ENCODE peak calls at places on chromosomes 12 and 14, in ten cellular contexts. One of them, this sample, is unnamed.

GRCh38 chr14:68938515-68939423 is 40.3 kb downstream of the ACTN1 start:
- DNase-seq in IMR-90: peak
- DNase-seq in GM10248: no peak
- DNase-seq in fibroblast of the aortic adventitia: no peak
- DNase-seq in AG09319: no peak
- DNase-seq in mammary epithelial cell: no peak
- DNase-seq in body of pancreas: peak
- DNase-seq in tibial nerve: no peak
- DNase-seq in cardiac muscle cell: peak
- DNase-seq in lower leg skin: no peak
- DNase-seq in this sample: peak

GRCh38 chr14:97692084-97692483 is 894.9 kb downstream of the VRK1 start:
- DNase-seq in IMR-90: no peak
- DNase-seq in GM10248: no peak
- DNase-seq in fibroblast of the aortic adventitia: no peak
- DNase-seq in AG09319: no peak
- DNase-seq in mammary epithelial cell: no peak
- DNase-seq in body of pancreas: no peak
- DNase-seq in tibial nerve: no peak
- DNase-seq in cardiac muscle cell: no peak
- DNase-seq in lower leg skin: no peak
- DNase-seq in this sample: no peak

GRCh38 chr12:32270818-32271710 is 128.3 kb upstream of the FGD4 start:
- DNase-seq in IMR-90: peak
- DNase-seq in GM10248: no peak
- DNase-seq in fibroblast of the aortic adventitia: peak
- DNase-seq in AG09319: no peak
- DNase-seq in mammary epithelial cell: no peak
- DNase-seq in body of pancreas: no peak
- DNase-seq in tibial nerve: no peak
- DNase-seq in cardiac muscle cell: peak
- DNase-seq in lower leg skin: no peak
- DNase-seq in this sample: peak

GRCh38 chr14:79199217-79199616 is 1012.1 kb downstream of the DIO2 start:
- DNase-seq in IMR-90: no peak
- DNase-seq in GM10248: no peak
- DNase-seq in fibroblast of the aortic adventitia: no peak
- DNase-seq in AG09319: no peak
- DNase-seq in mammary epithelial cell: no peak
- DNase-seq in body of pancreas: no peak
- DNase-seq in tibial nerve: no peak
- DNase-seq in cardiac muscle cell: no peak
- DNase-seq in lower leg skin: no peak
- DNase-seq in this sample: no peak

GRCh38 chr14:95409472-95410307 is 90.0 kb upstream of the CLMN start:
- DNase-seq in IMR-90: no peak
- DNase-seq in GM10248: no peak
- DNase-seq in fibroblast of the aortic adventitia: no peak
- DNase-seq in AG09319: no peak
- DNase-seq in mammary epithelial cell: no peak
- DNase-seq in body of pancreas: no peak
- DNase-seq in tibial nerve: no peak
- DNase-seq in cardiac muscle cell: no peak
- DNase-seq in lower leg skin: no peak
- DNase-seq in this sample: no peak

GRCh38 chr14:61662437-61663311 is 32.6 kb upstream of the HIF1A start:
- DNase-seq in IMR-90: peak
- DNase-seq in GM10248: peak
- DNase-seq in fibroblast of the aortic adventitia: peak
- DNase-seq in AG09319: no peak
- DNase-seq in mammary epithelial cell: peak
- DNase-seq in body of pancreas: no peak
- DNase-seq in tibial nerve: no peak
- DNase-seq in cardiac muscle cell: peak
- DNase-seq in lower leg skin: no peak
- DNase-seq in this sample: peak

GRCh38 chr12:89453579-89453978 is 71.0 kb downstream of the GALNT4 start:
- DNase-seq in IMR-90: peak
- DNase-seq in GM10248: no peak
- DNase-seq in fibroblast of the aortic adventitia: peak
- DNase-seq in AG09319: peak
- DNase-seq in mammary epithelial cell: peak
- DNase-seq in body of pancreas: no peak
- DNase-seq in tibial nerve: no peak
- DNase-seq in cardiac muscle cell: peak
- DNase-seq in lower leg skin: no peak
- DNase-seq in this sample: peak

GRCh38 chr14:74475678-74476077 is 17.4 kb downstream of the NPC2 start:
- DNase-seq in IMR-90: peak
- DNase-seq in GM10248: no peak
- DNase-seq in fibroblast of the aortic adventitia: peak
- DNase-seq in AG09319: peak
- DNase-seq in mammary epithelial cell: peak
- DNase-seq in body of pancreas: no peak
- DNase-seq in tibial nerve: no peak
- DNase-seq in cardiac muscle cell: peak
- DNase-seq in lower leg skin: no peak
- DNase-seq in this sample: peak

GRCh38 chr12:111285191-111285590 is 83.7 kb downstream of the PHETA1 start:
- DNase-seq in IMR-90: no peak
- DNase-seq in GM10248: no peak
- DNase-seq in fibroblast of the aortic adventitia: no peak
- DNase-seq in AG09319: no peak
- DNase-seq in mammary epithelial cell: no peak
- DNase-seq in body of pancreas: no peak
- DNase-seq in tibial nerve: no peak
- DNase-seq in cardiac muscle cell: no peak
- DNase-seq in lower leg skin: no peak
- DNase-seq in this sample: no peak

DNA sequence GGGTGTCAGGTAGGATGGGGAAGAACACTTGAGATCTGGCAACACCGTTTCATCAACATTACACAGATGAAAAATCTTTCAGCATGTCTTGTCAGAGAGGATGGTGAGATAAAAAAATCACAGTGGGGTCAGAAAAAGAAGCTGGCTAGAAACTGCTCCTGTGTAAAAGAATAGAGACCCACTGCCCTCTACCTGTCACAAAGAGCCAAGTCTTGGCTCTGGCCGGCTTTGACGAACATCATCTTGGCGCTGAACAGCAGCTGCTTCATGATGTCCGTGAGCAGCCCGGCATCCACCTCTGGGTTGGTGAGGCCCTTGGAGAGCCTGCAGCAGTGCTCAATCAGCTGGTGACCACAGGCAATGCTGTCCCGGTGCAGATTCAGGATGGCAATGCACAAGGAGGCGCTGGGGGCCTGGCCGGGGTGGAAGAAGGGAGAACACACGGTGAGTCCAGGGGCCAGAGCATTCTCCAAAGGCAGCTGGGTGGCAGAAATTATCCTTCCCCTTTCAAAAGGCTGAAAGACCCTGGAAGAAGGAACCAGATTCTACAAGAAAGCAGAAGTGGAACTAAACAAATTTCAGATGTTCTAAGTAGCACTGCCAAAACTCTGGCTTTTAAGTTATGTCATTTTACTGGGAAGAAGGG is 50.2 kb downstream of the ZFYVE26 start:
- DNase-seq in IMR-90: no peak
- DNase-seq in GM10248: no peak
- DNase-seq in fibroblast of the aortic adventitia: no peak
- DNase-seq in AG09319: no peak
- DNase-seq in mammary epithelial cell: no peak
- DNase-seq in body of pancreas: no peak
- DNase-seq in tibial nerve: no peak
- DNase-seq in cardiac muscle cell: no peak
- DNase-seq in lower leg skin: no peak
- DNase-seq in this sample: no peak
- TF ChIP-seq CTCF in IMR-90: no peak
- TF ChIP-seq CTCF in GM10248: no peak
- TF ChIP-seq CTCF in fibroblast of the aortic adventitia: no peak
- TF ChIP-seq CTCF in AG09319: no peak
- TF ChIP-seq CTCF in mammary epithelial cell: peak
- TF ChIP-seq CTCF in body of pancreas: peak
- TF ChIP-seq CTCF in tibial nerve: no peak
- TF ChIP-seq CTCF in cardiac muscle cell: no peak
- TF ChIP-seq CTCF in lower leg skin: no peak
- TF ChIP-seq CTCF in this sample: no peak

GRCh38 chr14:59631237-59631636 is 54.6 kb upstream of the CCDC175 start:
- DNase-seq in IMR-90: no peak
- DNase-seq in GM10248: no peak
- DNase-seq in fibroblast of the aortic adventitia: no peak
- DNase-seq in AG09319: no peak
- DNase-seq in mammary epithelial cell: peak
- DNase-seq in body of pancreas: no peak
- DNase-seq in tibial nerve: no peak
- DNase-seq in cardiac muscle cell: peak
- DNase-seq in lower leg skin: no peak
- DNase-seq in this sample: peak
- TF ChIP-seq CTCF in IMR-90: no peak
- TF ChIP-seq CTCF in GM10248: peak
- TF ChIP-seq CTCF in fibroblast of the aortic adventitia: peak
- TF ChIP-seq CTCF in AG09319: no peak
- TF ChIP-seq CTCF in mammary epithelial cell: peak
- TF ChIP-seq CTCF in body of pancreas: no peak
- TF ChIP-seq CTCF in tibial nerve: no peak
- TF ChIP-seq CTCF in cardiac muscle cell: peak
- TF ChIP-seq CTCF in lower leg skin: no peak
- TF ChIP-seq CTCF in this sample: peak

GRCh38 chr12:113170926-113171325 is 14.4 kb downstream of the DDX54 start:
- DNase-seq in IMR-90: no peak
- DNase-seq in GM10248: peak
- DNase-seq in fibroblast of the aortic adventitia: no peak
- DNase-seq in AG09319: no peak
- DNase-seq in mammary epithelial cell: no peak
- DNase-seq in body of pancreas: no peak
- DNase-seq in tibial nerve: no peak
- DNase-seq in cardiac muscle cell: no peak
- DNase-seq in lower leg skin: no peak
- DNase-seq in this sample: no peak

GRCh38 chr12:113171543-113171942 is 13.7 kb downstream of the DDX54 start:
- DNase-seq in IMR-90: no peak
- DNase-seq in GM10248: no peak
- DNase-seq in fibroblast of the aortic adventitia: no peak
- DNase-seq in AG09319: no peak
- DNase-seq in mammary epithelial cell: no peak
- DNase-seq in body of pancreas: no peak
- DNase-seq in tibial nerve: no peak
- DNase-seq in cardiac muscle cell: no peak
- DNase-seq in lower leg skin: no peak
- DNase-seq in this sample: no peak

GRCh38 chr12:113173081-113173698 is 12.1 kb downstream of the DDX54 start:
- DNase-seq in IMR-90: no peak
- DNase-seq in GM10248: peak
- DNase-seq in fibroblast of the aortic adventitia: no peak
- DNase-seq in AG09319: no peak
- DNase-seq in mammary epithelial cell: no peak
- DNase-seq in body of pancreas: no peak
- DNase-seq in tibial nerve: no peak
- DNase-seq in cardiac muscle cell: no peak
- DNase-seq in lower leg skin: no peak
- DNase-seq in this sample: no peak

GRCh38 chr12:113172185-113172584 is 13.1 kb downstream of the DDX54 start:
- DNase-seq in IMR-90: no peak
- DNase-seq in GM10248: no peak
- DNase-seq in fibroblast of the aortic adventitia: no peak
- DNase-seq in AG09319: no peak
- DNase-seq in mammary epithelial cell: no peak
- DNase-seq in body of pancreas: no peak
- DNase-seq in tibial nerve: no peak
- DNase-seq in cardiac muscle cell: no peak
- DNase-seq in lower leg skin: no peak
- DNase-seq in this sample: no peak

GRCh38 chr12:113174461-113175384 is 10.6 kb downstream of the DDX54 start:
- DNase-seq in IMR-90: peak
- DNase-seq in GM10248: peak
- DNase-seq in fibroblast of the aortic adventitia: peak
- DNase-seq in AG09319: no peak
- DNase-seq in mammary epithelial cell: peak
- DNase-seq in body of pancreas: peak
- DNase-seq in tibial nerve: peak
- DNase-seq in cardiac muscle cell: peak
- DNase-seq in lower leg skin: peak
- DNase-seq in this sample: peak
- TF ChIP-seq CTCF in IMR-90: peak
- TF ChIP-seq CTCF in GM10248: peak
- TF ChIP-seq CTCF in fibroblast of the aortic adventitia: peak
- TF ChIP-seq CTCF in AG09319: peak
- TF ChIP-seq CTCF in mammary epithelial cell: peak
- TF ChIP-seq CTCF in body of pancreas: peak
- TF ChIP-seq CTCF in tibial nerve: peak
- TF ChIP-seq CTCF in cardiac muscle cell: peak
- TF ChIP-seq CTCF in lower leg skin: peak
- TF ChIP-seq CTCF in this sample: peak

GRCh38 chr12:100733817-100734593 is 60.6 kb upstream of the ANO4 start:
- DNase-seq in IMR-90: peak
- DNase-seq in GM10248: no peak
- DNase-seq in fibroblast of the aortic adventitia: peak
- DNase-seq in AG09319: no peak
- DNase-seq in mammary epithelial cell: peak
- DNase-seq in body of pancreas: no peak
- DNase-seq in tibial nerve: no peak
- DNase-seq in cardiac muscle cell: peak
- DNase-seq in lower leg skin: no peak
- DNase-seq in this sample: peak
- TF ChIP-seq CTCF in IMR-90: peak
- TF ChIP-seq CTCF in GM10248: peak
- TF ChIP-seq CTCF in fibroblast of the aortic adventitia: peak
- TF ChIP-seq CTCF in AG09319: peak
- TF ChIP-seq CTCF in mammary epithelial cell: peak
- TF ChIP-seq CTCF in body of pancreas: peak
- TF ChIP-seq CTCF in tibial nerve: peak
- TF ChIP-seq CTCF in cardiac muscle cell: peak
- TF ChIP-seq CTCF in lower leg skin: no peak
- TF ChIP-seq CTCF in this sample: peak

GRCh38 chr14:22123188-22123560 is 449.6 kb upstream of the OR4E1 start:
- DNase-seq in IMR-90: no peak
- DNase-seq in GM10248: no peak
- DNase-seq in fibroblast of the aortic adventitia: no peak
- DNase-seq in AG09319: no peak
- DNase-seq in mammary epithelial cell: peak
- DNase-seq in body of pancreas: no peak
- DNase-seq in tibial nerve: no peak
- DNase-seq in cardiac muscle cell: no peak
- DNase-seq in lower leg skin: no peak
- DNase-seq in this sample: no peak

GRCh38 chr14:22118894-22119477 is 445.4 kb upstream of the OR4E1 start:
- DNase-seq in IMR-90: peak
- DNase-seq in GM10248: no peak
- DNase-seq in fibroblast of the aortic adventitia: no peak
- DNase-seq in AG09319: no peak
- DNase-seq in mammary epithelial cell: peak
- DNase-seq in body of pancreas: no peak
- DNase-seq in tibial nerve: no peak
- DNase-seq in cardiac muscle cell: no peak
- DNase-seq in lower leg skin: no peak
- DNase-seq in this sample: no peak

GRCh38 chr14:22124071-22124613 is 450.5 kb upstream of the OR4E1 start:
- DNase-seq in IMR-90: no peak
- DNase-seq in GM10248: no peak
- DNase-seq in fibroblast of the aortic adventitia: no peak
- DNase-seq in AG09319: no peak
- DNase-seq in mammary epithelial cell: no peak
- DNase-seq in body of pancreas: no peak
- DNase-seq in tibial nerve: no peak
- DNase-seq in cardiac muscle cell: no peak
- DNase-seq in lower leg skin: no peak
- DNase-seq in this sample: no peak

GRCh38 chr14:22122227-22123187 is 448.9 kb upstream of the OR4E1 start:
- DNase-seq in IMR-90: peak
- DNase-seq in GM10248: no peak
- DNase-seq in fibroblast of the aortic adventitia: no peak
- DNase-seq in AG09319: no peak
- DNase-seq in mammary epithelial cell: peak
- DNase-seq in body of pancreas: no peak
- DNase-seq in tibial nerve: no peak
- DNase-seq in cardiac muscle cell: no peak
- DNase-seq in lower leg skin: no peak
- DNase-seq in this sample: no peak
- TF ChIP-seq CTCF in IMR-90: peak
- TF ChIP-seq CTCF in GM10248: peak
- TF ChIP-seq CTCF in fibroblast of the aortic adventitia: no peak
- TF ChIP-seq CTCF in AG09319: no peak
- TF ChIP-seq CTCF in mammary epithelial cell: peak
- TF ChIP-seq CTCF in body of pancreas: no peak
- TF ChIP-seq CTCF in tibial nerve: no peak
- TF ChIP-seq CTCF in cardiac muscle cell: no peak
- TF ChIP-seq CTCF in lower leg skin: no peak
- TF ChIP-seq CTCF in this sample: no peak

This sample was measured in cardiac fibroblast.